ENCODE peak calls at places on chromosome 1, in seven cellular contexts. Y is cardiac muscle cell, F is HEK293T, X is OCI-M1, V is BE2C, H is NCI-H2029 treated with DMSO at 0.1 percent for 48 hours, N is NCI-H1417. P is an unnamed sample.

GRCh38 chr1:108107658-108108057 is 92.5 kb downstream of the SLC25A24 start:
- DNase-seq in Y (no peak), F (no peak), X (no peak), V (no peak), H (no peak), N (no peak), P (no peak)

GRCh38 chr1:206839857-206840256 is 25.6 kb upstream of the IL20 start:
- DNase-seq in Y (no peak), F (no peak), X (no peak), V (no peak), H (no peak), N (no peak), P (no peak)

GRCh38 chr1:159940006-159940620 is 5.3 kb downstream of the IGSF9 start:
- DNase-seq in Y (no peak), F (no peak), X (no peak), V (no peak), H (no peak), N (no peak), P (peak)

GRCh38 chr1:182633657-182634281 is 29.6 kb upstream of the RGS16 start:
- DNase-seq in Y (no peak), F (no peak), X (no peak), V (peak), H (no peak), N (peak), P (no peak)

GRCh38 chr1:39508857-39509305 is 17.4 kb downstream of the BMP8A start:
- DNase-seq in Y (no peak), F (no peak), X (no peak), V (peak), H (no peak), N (no peak), P (no peak)

GRCh38 chr1:119919241-119919640 is 22.9 kb upstream of the ADAM30 start:
- DNase-seq in Y (no peak), F (no peak), X (no peak), V (no peak), H (no peak), N (no peak), P (no peak)

GRCh38 chr1:213684454-213684853 is 303.3 kb upstream of the PROX1 start:
- DNase-seq in Y (no peak), F (no peak), X (no peak), V (peak), H (no peak), N (no peak), P (no peak)

GRCh38 chr1:237938553-237938952 is 47.8 kb upstream of the ZP4 start:
- DNase-seq in Y (no peak), F (peak), X (peak), V (peak), H (no peak), N (no peak), P (no peak)

GRCh38 chr1:2195785-2196184 is 1.2 kb upstream of the FAAP20 start:
- DNase-seq in Y (no peak), F (no peak), X (no peak), V (no peak), H (no peak), N (no peak), P (no peak)

GRCh38 chr1:240189386-240189989 is 97.8 kb downstream of the FMN2 start:
- DNase-seq in Y (peak), F (peak), X (peak), V (peak), H (peak), N (peak), P (peak)

GRCh38 chr1:47687618-47687940 is 249.7 kb downstream of the FOXD2 start:
- DNase-seq in Y (no peak), F (no peak), X (no peak), V (no peak), H (no peak), N (no peak), P (no peak)

GRCh38 chr1:203283597-203283996 is 21.7 kb upstream of the BTG2 start:
- DNase-seq in Y (no peak), F (no peak), X (no peak), V (no peak), H (no peak), N (no peak), P (no peak)

GRCh38 chr1:2459757-2460156 is 16.3 kb upstream of the PLCH2 start:
- DNase-seq in Y (peak), F (no peak), X (no peak), V (peak), H (no peak), N (no peak), P (no peak)

GRCh38 chr1:161258439-161259386 is at the start of gene PCP4L1:
- DNase-seq in Y (peak), F (no peak), X (no peak), V (peak), H (no peak), N (peak), P (peak)

GRCh38 chr1:7293702-7294630 is 477.1 kb upstream of the VAMP3 start:
- DNase-seq in Y (no peak), F (no peak), X (no peak), V (peak), H (no peak), N (no peak), P (no peak)

GRCh38 chr1:241828576-241828975 is 19.4 kb upstream of the EXO1 start:
- DNase-seq in Y (no peak), F (peak), X (no peak), V (no peak), H (no peak), N (no peak), P (no peak)

GRCh38 chr1:91781916-91782622 is 103.9 kb downstream of the TGFBR3 start:
- DNase-seq in Y (no peak), F (no peak), X (no peak), V (no peak), H (no peak), N (no peak), P (no peak)

GRCh38 chr1:63968663-63969460 is 195.0 kb downstream of the ROR1 start:
- DNase-seq in Y (no peak), F (no peak), X (no peak), V (no peak), H (no peak), N (no peak), P (no peak)

GRCh38 chr1:20093940-20094391 is 24.0 kb downstream of the PLA2G5 start:
- DNase-seq in Y (no peak), F (no peak), X (no peak), V (no peak), H (no peak), N (no peak), P (no peak)

GRCh38 chr1:156673387-156674121 is 3.7 kb downstream of the NES start:
- DNase-seq in Y (no peak), F (no peak), X (peak), V (no peak), H (no peak), N (no peak), P (no peak)

GRCh38 chr1:143727263-143727662 is 244.5 kb downstream of the FAM72C start:
- DNase-seq in Y (no peak), F (no peak), X (no peak), V (no peak), H (no peak), N (no peak), P (no peak)

GRCh38 chr1:22935450-22935849 is 37.2 kb downstream of the LACTBL1 start:
- DNase-seq in Y (no peak), F (no peak), X (no peak), V (no peak), H (no peak), N (no peak), P (no peak)

GRCh38 chr1:12595839-12596821 is 21.9 kb downstream of the DHRS3 start:
- DNase-seq in Y (peak), F (no peak), X (no peak), V (peak), H (no peak), N (peak), P (no peak)

GRCh38 chr1:14320518-14320917 is 278.0 kb upstream of the KAZN start:
- DNase-seq in Y (no peak), F (no peak), X (peak), V (no peak), H (no peak), N (no peak), P (no peak)

GRCh38 chr1:176849281-176849680 is 315.2 kb downstream of the ASTN1 start:
- DNase-seq in Y (no peak), F (no peak), X (no peak), V (no peak), H (no peak), N (no peak), P (no peak)

GRCh38 chr1:1623181-1623630 is 7.9 kb downstream of the MIB2 start:
- DNase-seq in Y (no peak), F (no peak), X (no peak), V (no peak), H (no peak), N (no peak), P (no peak)

GRCh38 chr1:18945401-18945849 is 11.1 kb downstream of the IFFO2 start:
- DNase-seq in Y (peak), F (peak), X (no peak), V (peak), H (no peak), N (peak), P (no peak)

GRCh38 chr1:226627924-226628623 is 79.5 kb downstream of the STUM start:
- DNase-seq in Y (no peak), F (no peak), X (no peak), V (no peak), H (no peak), N (no peak), P (no peak)

GRCh38 chr1:9701661-9702060 is 50.1 kb downstream of the PIK3CD start:
- DNase-seq in Y (no peak), F (no peak), X (no peak), V (no peak), H (no peak), N (no peak), P (no peak)

GRCh38 chr1:79737193-79737592 is 730.7 kb upstream of the ADGRL4 start:
- DNase-seq in Y (no peak), F (no peak), X (peak), V (no peak), H (no peak), N (no peak), P (no peak)

GRCh38 chr1:37795340-37796110 is 1.9 kb downstream of the MANEAL start:
- DNase-seq in Y (peak), F (no peak), X (peak), V (peak), H (peak), N (peak), P (peak)